ENCODE peak calls at places on chromosome 18, in five cellular contexts. V is Calu3, U is RWPE1, H is mucosa of descending colon, F is upper lobe of right lung. P is an unnamed sample.

GRCh38 chr18:9506046-9506792 is 30.9 kb downstream of the RALBP1 start:
- DNase-seq in F (no peak), V (peak), H (peak), U (no peak), P (peak)

GRCh38 chr18:67710639-67711038 is 194.1 kb upstream of the DSEL start:
- DNase-seq in H (no peak), V (peak), U (no peak), F (no peak), P (peak)

GRCh38 chr18:50193796-50194622 is 938 bp downstream of the MYO5B start:
- DNase-seq in H (peak), V (peak), F (peak), U (no peak), P (peak)

GRCh38 chr18:55256568-55257289 is 297.5 kb upstream of the CCDC68 start:
- DNase-seq in U (no peak), V (no peak), F (no peak), H (no peak), P (no peak)

GRCh38 chr18:35267809-35268208 is 22.2 kb downstream of the ZSCAN30 start:
- DNase-seq in V (no peak), F (peak), H (peak), U (no peak), P (no peak)

GRCh38 chr18:22713511-22713910 is 219.6 kb upstream of the RBBP8 start:
- DNase-seq in F (no peak), U (no peak), H (no peak), V (no peak), P (no peak)

GRCh38 chr18:55406374-55407045 is 181.5 kb downstream of the TCF4 start:
- DNase-seq in U (no peak), F (no peak), V (no peak), H (no peak), P (no peak)

GRCh38 chr18:37471619-37472018 is 94.0 kb downstream of the CELF4 start:
- DNase-seq in V (no peak), U (no peak), H (no peak), F (no peak), P (no peak)

GRCh38 chr18:49685231-49685942 is 123.5 kb downstream of the LIPG start:
- DNase-seq in V (peak), F (no peak), U (no peak), H (no peak), P (peak)

GRCh38 chr18:39274535-39274934 is 1708.9 kb upstream of the CELF4 start:
- DNase-seq in V (no peak), H (no peak), F (no peak), U (no peak), P (peak)

GRCh38 chr18:7945882-7946281 is 378.8 kb downstream of the PTPRM start:
- DNase-seq in H (no peak), U (peak), F (no peak), V (peak), P (peak)

GRCh38 chr18:9653390-9653789 is 39.0 kb upstream of the PPP4R1 start:
- DNase-seq in V (peak), H (no peak), U (no peak), F (no peak), P (peak)

GRCh38 chr18:48375150-48375790 is 33.9 kb downstream of the ZBTB7C start:
- DNase-seq in H (no peak), F (no peak), V (no peak), U (no peak), P (no peak)

GRCh38 chr18:64717026-64717425 is 568.1 kb upstream of the LINC00305 start:
- DNase-seq in F (no peak), U (no peak), V (peak), H (no peak), P (peak)

GRCh38 chr18:78659748-78660147 is 319.9 kb upstream of the SALL3 start:
- DNase-seq in U (no peak), H (peak), F (no peak), V (no peak), P (no peak)
- TF ChIP-seq CTCF in U (no peak), H (peak), F (peak), V (no peak), P (no peak)

DNA sequence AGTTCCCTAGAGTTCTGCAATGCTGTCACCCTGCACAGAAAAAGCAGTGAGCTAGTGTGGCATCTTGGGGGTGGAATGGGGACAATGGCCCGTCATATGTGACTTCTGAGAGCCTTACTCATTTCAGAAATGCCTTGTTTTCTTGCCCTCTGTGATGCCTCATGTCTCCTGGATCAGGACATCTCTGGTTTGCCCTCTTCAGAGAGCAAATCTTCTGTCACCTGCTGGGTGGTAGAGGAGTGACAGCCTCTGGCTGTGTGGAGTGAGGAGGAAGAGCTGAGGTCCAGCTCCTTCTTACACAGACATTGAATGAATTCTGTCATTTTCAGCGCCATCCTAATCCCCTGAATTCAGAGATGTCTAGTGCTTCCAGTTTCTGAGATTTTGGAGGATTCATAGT is 55.6 kb upstream of the PHLPP1 start:
- DNase-seq in H (no peak), F (no peak), V (no peak), U (no peak), P (no peak)
- TF ChIP-seq CTCF in H (no peak), F (no peak), V (no peak), U (no peak), P (no peak)

DNA sequence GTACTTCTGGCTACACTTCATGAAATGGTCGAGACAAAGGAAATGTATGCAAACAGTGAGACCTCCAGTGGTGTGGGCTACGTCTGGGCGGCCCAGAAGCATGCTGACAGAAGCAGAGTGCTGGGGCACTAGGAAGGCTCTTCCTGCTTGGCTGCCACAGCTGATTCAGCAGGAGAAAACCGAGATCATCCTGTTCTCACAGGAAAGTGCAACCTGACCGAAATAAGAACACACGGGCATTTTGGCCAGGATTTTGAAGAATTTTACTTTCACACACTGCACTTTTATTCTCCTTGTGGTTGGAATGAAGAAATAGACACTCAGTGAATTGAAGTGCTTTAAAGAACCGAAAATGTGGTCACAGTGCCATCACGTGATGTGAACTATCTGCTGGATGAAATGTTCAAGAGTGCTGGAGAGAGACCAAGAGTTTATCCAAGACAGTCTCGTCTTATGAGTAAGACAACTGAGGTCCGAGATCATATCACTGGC is 149.5 kb downstream of the CCBE1 start:
- DNase-seq in V (no peak), F (no peak), H (no peak), U (no peak), P (peak)
- TF ChIP-seq CTCF in V (no peak), F (peak), H (no peak), U (no peak), P (no peak)

GRCh38 chr18:76380791-76381405 is 114.1 kb downstream of the ZNF516 start:
- DNase-seq in F (no peak), U (no peak), V (no peak), H (no peak), P (no peak)
- TF ChIP-seq CTCF in F (peak), U (peak), V (no peak), H (no peak), P (no peak)

GRCh38 chr18:43012951-43013350 is 102.5 kb downstream of the RIT2 start:
- DNase-seq in V (no peak), F (no peak), H (no peak), U (no peak), P (peak)

GRCh38 chr18:43013489-43013888 is 102.0 kb downstream of the RIT2 start:
- DNase-seq in U (no peak), H (no peak), V (no peak), F (no peak), P (peak)

GRCh38 chr18:43022874-43023273 is 92.6 kb downstream of the RIT2 start:
- DNase-seq in F (no peak), V (no peak), U (no peak), H (no peak), P (no peak)

GRCh38 chr18:43017622-43018021 is 97.9 kb downstream of the RIT2 start:
- DNase-seq in V (no peak), U (no peak), H (no peak), F (no peak), P (no peak)
- TF ChIP-seq CTCF in V (no peak), U (no peak), H (no peak), F (no peak), P (no peak)